ENCODE peak calls at places on chromosomes 6 and 20, in four cellular contexts. One of them, this sample, is unnamed.

GRCh38 chr6:10460096-10460495 is 45.2 kb upstream of the TFAP2A start:
- DNase-seq in heart left ventricle: no peak
- DNase-seq in breast epithelium: no peak
- DNase-seq in A549: no peak
- DNase-seq in this sample: no peak

GRCh38 chr6:15400572-15401004 is 154.7 kb downstream of the JARID2 start:
- DNase-seq in heart left ventricle: peak
- DNase-seq in breast epithelium: no peak
- DNase-seq in A549: peak
- DNase-seq in this sample: no peak

GRCh38 chr20:21509597-21510331 is 4.1 kb downstream of the NKX2-2 start:
- DNase-seq in heart left ventricle: no peak
- DNase-seq in breast epithelium: no peak
- DNase-seq in A549: peak
- DNase-seq in this sample: no peak

GRCh38 chr20:34065260-34065659 is 46.8 kb downstream of the EIF2S2 start:
- DNase-seq in heart left ventricle: no peak
- DNase-seq in breast epithelium: no peak
- DNase-seq in A549: peak
- DNase-seq in this sample: no peak

GRCh38 chr6:135842618-135843392 is 8.7 kb upstream of the PDE7B start:
- DNase-seq in heart left ventricle: no peak
- DNase-seq in breast epithelium: no peak
- DNase-seq in A549: no peak
- DNase-seq in this sample: no peak

GRCh38 chr20:34983995-34984735 is 28.5 kb downstream of the MYH7B start:
- DNase-seq in heart left ventricle: no peak
- DNase-seq in breast epithelium: no peak
- DNase-seq in A549: no peak
- DNase-seq in this sample: no peak

GRCh38 chr6:45640081-45640491 is 262.4 kb upstream of the SUPT3H start:
- DNase-seq in heart left ventricle: no peak
- DNase-seq in breast epithelium: no peak
- DNase-seq in A549: no peak
- DNase-seq in this sample: no peak

GRCh38 chr6:39339557-39340555 is 17.4 kb upstream of the KCNK16 start:
- DNase-seq in heart left ventricle: peak
- DNase-seq in breast epithelium: no peak
- DNase-seq in A549: no peak
- DNase-seq in this sample: no peak

GRCh38 chr6:153729189-153729588 is 309.9 kb upstream of the OPRM1 start:
- DNase-seq in heart left ventricle: no peak
- DNase-seq in breast epithelium: no peak
- DNase-seq in A549: no peak
- DNase-seq in this sample: no peak

GRCh38 chr6:132934496-132934895 is 120.1 kb downstream of the RPS12 start:
- DNase-seq in heart left ventricle: no peak
- DNase-seq in breast epithelium: no peak
- DNase-seq in A549: no peak
- DNase-seq in this sample: no peak

GRCh38 chr6:159168536-159169192 is 536 bp upstream of the FNDC1 start:
- DNase-seq in heart left ventricle: peak
- DNase-seq in breast epithelium: no peak
- DNase-seq in A549: peak
- DNase-seq in this sample: no peak

GRCh38 chr6:111984081-111984480 is 69.8 kb upstream of the CCN6 start:
- DNase-seq in heart left ventricle: no peak
- DNase-seq in breast epithelium: no peak
- DNase-seq in A549: no peak
- DNase-seq in this sample: no peak

GRCh38 chr6:35484921-35485392 is 11.9 kb downstream of the TEAD3 start:
- DNase-seq in heart left ventricle: no peak
- DNase-seq in breast epithelium: no peak
- DNase-seq in A549: no peak
- DNase-seq in this sample: no peak

GRCh38 chr20:57941572-57942381 is 232.0 kb upstream of the PMEPA1 start:
- DNase-seq in heart left ventricle: no peak
- DNase-seq in breast epithelium: no peak
- DNase-seq in A549: peak
- DNase-seq in this sample: no peak

GRCh38 chr6:100353276-100354015 is 111.3 kb downstream of the SIM1 start:
- DNase-seq in heart left ventricle: no peak
- DNase-seq in breast epithelium: no peak
- DNase-seq in A549: no peak
- DNase-seq in this sample: no peak

GRCh38 chr20:701401-702129 is 26.0 kb upstream of the SCRT2 start:
- DNase-seq in heart left ventricle: peak
- DNase-seq in breast epithelium: no peak
- DNase-seq in A549: no peak
- DNase-seq in this sample: no peak

GRCh38 chr6:152292595-152292994 is 344.6 kb downstream of the SYNE1 start:
- DNase-seq in heart left ventricle: no peak
- DNase-seq in breast epithelium: no peak
- DNase-seq in A549: no peak
- DNase-seq in this sample: no peak

GRCh38 chr6:46490425-46491200 is 636 bp downstream of the RCAN2 start:
- DNase-seq in heart left ventricle: peak
- DNase-seq in breast epithelium: no peak
- DNase-seq in A549: no peak
- DNase-seq in this sample: no peak

GRCh38 chr6:93624408-93624807 is 205.0 kb upstream of the EPHA7 start:
- DNase-seq in heart left ventricle: no peak
- DNase-seq in breast epithelium: no peak
- DNase-seq in A549: no peak
- DNase-seq in this sample: no peak

GRCh38 chr20:61802721-61803311 is 262.9 kb downstream of the TAF4 start:
- DNase-seq in heart left ventricle: no peak
- DNase-seq in breast epithelium: no peak
- DNase-seq in A549: no peak
- DNase-seq in this sample: peak

GRCh38 chr6:45619994-45620471 is 242.3 kb upstream of the SUPT3H start:
- DNase-seq in heart left ventricle: no peak
- DNase-seq in breast epithelium: no peak
- DNase-seq in A549: no peak
- DNase-seq in this sample: no peak

GRCh38 chr6:137049095-137049494 is 4.3 kb upstream of the IL20RA start:
- DNase-seq in heart left ventricle: no peak
- DNase-seq in breast epithelium: no peak
- DNase-seq in A549: no peak
- DNase-seq in this sample: no peak

GRCh38 chr20:8721098-8721497 is 347.8 kb upstream of the PLCB4 start:
- DNase-seq in heart left ventricle: peak
- DNase-seq in breast epithelium: peak
- DNase-seq in A549: peak
- DNase-seq in this sample: no peak

GRCh38 chr6:90793771-90794170 is 206.9 kb upstream of the MAP3K7 start:
- DNase-seq in heart left ventricle: no peak
- DNase-seq in breast epithelium: no peak
- DNase-seq in A549: no peak
- DNase-seq in this sample: no peak

GRCh38 chr6:136077834-136078576 is 172.1 kb downstream of the MTFR2 start:
- DNase-seq in heart left ventricle: no peak
- DNase-seq in breast epithelium: no peak
- DNase-seq in A549: no peak
- DNase-seq in this sample: no peak

GRCh38 chr6:106496791-106497190 is 132.5 kb downstream of the RTN4IP1 start:
- DNase-seq in heart left ventricle: no peak
- DNase-seq in breast epithelium: no peak
- DNase-seq in A549: no peak
- DNase-seq in this sample: no peak

GRCh38 chr6:151493495-151494234 is at the start of gene CCDC170:
- DNase-seq in heart left ventricle: peak
- DNase-seq in breast epithelium: no peak
- DNase-seq in A549: peak
- DNase-seq in this sample: peak

GRCh38 chr20:62603021-62603906 is 39.0 kb upstream of the SLCO4A1 start:
- DNase-seq in heart left ventricle: peak
- DNase-seq in breast epithelium: peak
- DNase-seq in A549: no peak
- DNase-seq in this sample: peak

GRCh38 chr6:135323202-135323668 is 142.1 kb downstream of the MYB start:
- DNase-seq in heart left ventricle: no peak
- DNase-seq in breast epithelium: no peak
- DNase-seq in A549: no peak
- DNase-seq in this sample: no peak

GRCh38 chr6:26743157-26743821 is 83.7 kb upstream of the ZNF322 start:
- DNase-seq in heart left ventricle: no peak
- DNase-seq in breast epithelium: no peak
- DNase-seq in A549: peak
- DNase-seq in this sample: no peak

GRCh38 chr6:53894086-53894485 is 99.3 kb downstream of the LRRC1 start:
- DNase-seq in heart left ventricle: no peak
- DNase-seq in breast epithelium: no peak
- DNase-seq in A549: no peak
- DNase-seq in this sample: no peak

GRCh38 chr6:126805861-126806260 is 312.6 kb upstream of the RSPO3 start:
- DNase-seq in heart left ventricle: no peak
- DNase-seq in breast epithelium: no peak
- DNase-seq in A549: no peak
- DNase-seq in this sample: no peak

GRCh38 chr6:36423101-36423824 is 19.4 kb downstream of the PXT1 start:
- DNase-seq in heart left ventricle: peak
- DNase-seq in breast epithelium: peak
- DNase-seq in A549: peak
- DNase-seq in this sample: peak

GRCh38 chr20:57231951-57232428 is 34.5 kb downstream of the BMP7 start:
- DNase-seq in heart left ventricle: no peak
- DNase-seq in breast epithelium: no peak
- DNase-seq in A549: no peak
- DNase-seq in this sample: no peak

GRCh38 chr6:146819596-146820320 is 221.0 kb downstream of the ADGB start:
- DNase-seq in heart left ventricle: no peak
- DNase-seq in breast epithelium: no peak
- DNase-seq in A549: no peak
- DNase-seq in this sample: no peak

GRCh38 chr6:131197716-131198115 is 62.4 kb downstream of the AKAP7 start:
- DNase-seq in heart left ventricle: no peak
- DNase-seq in breast epithelium: no peak
- DNase-seq in A549: no peak
- DNase-seq in this sample: no peak
- H3K4me3 ChIP-seq in heart left ventricle: no peak
- H3K4me3 ChIP-seq in breast epithelium: no peak
- H3K4me3 ChIP-seq in A549: no peak
- H3K4me3 ChIP-seq in this sample: no peak

GRCh38 chr6:56996401-56996800 is 41.5 kb downstream of the BEND6 start:
- DNase-seq in heart left ventricle: no peak
- DNase-seq in breast epithelium: no peak
- DNase-seq in A549: no peak
- DNase-seq in this sample: no peak
- TF ChIP-seq POLR2A in heart left ventricle: no peak
- TF ChIP-seq POLR2A in breast epithelium: no peak
- TF ChIP-seq POLR2A in A549: no peak
- TF ChIP-seq POLR2A in this sample: no peak

DNA sequence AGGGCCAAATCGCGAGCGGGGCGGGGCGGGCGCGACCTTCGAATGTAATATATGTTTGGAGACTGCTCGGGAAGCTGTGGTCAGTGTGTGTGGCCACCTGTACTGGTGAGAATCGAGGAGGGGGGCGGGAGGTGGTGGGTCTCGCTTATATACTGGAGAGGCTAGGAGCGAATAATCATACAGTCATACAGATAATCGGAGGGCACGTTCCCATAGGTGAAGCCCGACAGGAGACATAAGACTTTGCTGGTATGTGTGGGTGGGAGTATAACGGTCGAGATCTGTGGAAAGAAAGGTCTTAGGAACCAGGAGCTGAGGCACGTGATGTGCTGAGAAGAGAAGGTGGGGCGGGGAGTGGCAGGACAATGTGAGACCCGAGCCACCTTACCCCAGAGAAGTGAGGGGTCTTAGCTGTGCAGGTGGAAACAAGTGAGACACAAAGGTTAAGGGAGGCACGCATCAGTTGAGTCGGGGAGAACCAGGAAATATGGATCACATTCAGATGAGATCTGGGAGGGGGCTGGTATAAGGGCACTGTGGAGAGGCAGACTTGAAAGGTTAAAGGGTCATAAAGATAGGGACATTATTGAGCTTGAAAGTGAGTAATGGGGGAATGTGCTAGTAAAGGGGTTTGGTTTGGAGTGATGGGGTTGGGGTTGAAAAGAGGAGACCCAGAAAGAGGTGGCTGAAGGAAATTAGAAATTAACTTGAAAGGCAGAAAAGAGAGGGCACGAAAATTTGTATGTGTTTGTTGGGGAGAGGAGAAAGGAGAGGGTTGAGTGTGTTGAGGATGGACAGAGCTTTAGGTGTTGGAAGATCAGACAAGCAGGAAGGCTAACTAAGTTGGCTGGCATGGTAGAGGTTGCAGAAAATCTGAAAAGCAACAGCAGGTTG is 589 bp downstream of the RNF5 start:
- DNase-seq in heart left ventricle: peak
- DNase-seq in breast epithelium: no peak
- DNase-seq in A549: no peak
- DNase-seq in this sample: peak
- H3K27ac ChIP-seq in heart left ventricle: peak
- H3K27ac ChIP-seq in breast epithelium: peak
- H3K27ac ChIP-seq in A549: peak
- H3K27ac ChIP-seq in this sample: peak

GRCh38 chr6:24759718-24760117 is 15.0 kb upstream of the GMNN start:
- DNase-seq in heart left ventricle: no peak
- DNase-seq in breast epithelium: no peak
- DNase-seq in A549: no peak
- DNase-seq in this sample: no peak

GRCh38 chr6:24761193-24761835 is 13.4 kb upstream of the GMNN start:
- DNase-seq in heart left ventricle: no peak
- DNase-seq in breast epithelium: no peak
- DNase-seq in A549: no peak
- DNase-seq in this sample: no peak

GRCh38 chr6:24757610-24758009 is 17.1 kb upstream of the GMNN start:
- DNase-seq in heart left ventricle: no peak
- DNase-seq in breast epithelium: no peak
- DNase-seq in A549: no peak
- DNase-seq in this sample: no peak

GRCh38 chr6:24761851-24762250 is 12.9 kb upstream of the GMNN start:
- DNase-seq in heart left ventricle: no peak
- DNase-seq in breast epithelium: no peak
- DNase-seq in A549: no peak
- DNase-seq in this sample: no peak

GRCh38 chr6:24760210-24760609 is 14.5 kb upstream of the GMNN start:
- DNase-seq in heart left ventricle: no peak
- DNase-seq in breast epithelium: no peak
- DNase-seq in A549: no peak
- DNase-seq in this sample: no peak
- H3K4me3 ChIP-seq in heart left ventricle: no peak
- H3K4me3 ChIP-seq in breast epithelium: no peak
- H3K4me3 ChIP-seq in A549: no peak
- H3K4me3 ChIP-seq in this sample: no peak

GRCh38 chr20:38875170-38875993 is 50.8 kb upstream of the FAM83D start:
- DNase-seq in heart left ventricle: no peak
- DNase-seq in breast epithelium: no peak
- DNase-seq in A549: no peak
- DNase-seq in this sample: peak
- TF ChIP-seq POLR2A in heart left ventricle: no peak
- TF ChIP-seq POLR2A in breast epithelium: no peak
- TF ChIP-seq POLR2A in A549: no peak
- TF ChIP-seq POLR2A in this sample: peak